ENCODE peak calls at places on chromosomes 1 and 21, in nine cellular contexts. B is stimulated activated CD4-positive, alpha-beta T cell treated with anti-CD3 and anti-CD28 coated beads, Interleukin-15, amount 100 ng/mL, for 1 hour; F is tibial nerve; C is AG04449; U is activated CD4-positive, alpha-beta T cell treated with anti-CD3 and anti-CD28 coated beads, Interleukin-2, amount 50 U/mL, for 1 hour; D is type B pancreatic cell; P is Kasumi-1; Q is naive thymus-derived CD8-positive, alpha-beta T cell; O is KG1. G is an unnamed sample.

GRCh38 chr1:243748706-243749283 is 101.2 kb downstream of the AKT3 start:
- DNase-seq in C (peak), D (no peak), P (peak), O (peak), B (no peak), F (peak), Q (peak), U (no peak), G (peak)

GRCh38 chr1:65232402-65233122 is 76.8 kb upstream of the DNAJC6 start:
- DNase-seq in F (no peak), Q (no peak), O (no peak), B (no peak), C (no peak), D (no peak), P (no peak), U (no peak), G (peak)

GRCh38 chr1:226779536-226779935 is 40.5 kb upstream of the ITPKB start:
- DNase-seq in Q (no peak), P (no peak), D (no peak), U (no peak), F (no peak), O (no peak), B (no peak), C (no peak), G (no peak)

GRCh38 chr1:1989102-1989542 is 14.5 kb downstream of the CFAP74 start:
- DNase-seq in P (no peak), U (no peak), Q (no peak), O (no peak), C (no peak), B (no peak), F (no peak), D (no peak), G (no peak)

GRCh38 chr1:32618673-32619221 is 31.6 kb downstream of the ZBTB8OS start:
- DNase-seq in C (no peak), F (no peak), D (no peak), Q (no peak), U (no peak), O (no peak), P (peak), B (no peak), G (no peak)

GRCh38 chr1:229410692-229411433 is 23.0 kb downstream of the ACTA1 start:
- DNase-seq in P (peak), Q (no peak), F (no peak), C (no peak), B (no peak), D (no peak), O (no peak), U (no peak), G (peak)

GRCh38 chr1:2650967-2651645 is 18.3 kb upstream of the MMEL1 start:
- DNase-seq in O (no peak), D (no peak), P (no peak), B (no peak), Q (no peak), U (no peak), F (no peak), C (no peak), G (no peak)

GRCh38 chr1:91529856-91530255 is 29.2 kb downstream of the CDC7 start:
- DNase-seq in D (no peak), F (no peak), U (no peak), B (no peak), Q (no peak), P (no peak), C (no peak), O (no peak), G (peak)

GRCh38 chr21:28804089-28804670 is 188.5 kb downstream of the LTN1 start:
- DNase-seq in C (no peak), Q (no peak), F (no peak), O (no peak), D (no peak), P (no peak), U (no peak), B (no peak), G (no peak)

GRCh38 chr1:236734141-236734765 is 48.0 kb downstream of the ACTN2 start:
- DNase-seq in F (no peak), C (no peak), B (no peak), O (no peak), D (no peak), P (no peak), Q (no peak), U (no peak), G (peak)

GRCh38 chr1:175197536-175197935 is 5.0 kb upstream of the KIAA0040 start:
- DNase-seq in D (no peak), C (no peak), Q (no peak), U (no peak), P (peak), B (no peak), F (no peak), O (peak), G (peak)

GRCh38 chr1:40182956-40183710 is 21.9 kb downstream of the RLF start:
- DNase-seq in D (no peak), P (peak), F (no peak), B (no peak), O (no peak), U (no peak), Q (peak), C (no peak), G (peak)

GRCh38 chr21:14321042-14321441 is 61.9 kb downstream of the HSPA13 start:
- DNase-seq in O (no peak), U (no peak), C (no peak), F (no peak), B (no peak), D (no peak), P (peak), Q (no peak), G (peak)

GRCh38 chr1:118960567-118961136 is 27.5 kb downstream of the TBX15 start:
- DNase-seq in B (no peak), U (no peak), Q (no peak), C (no peak), O (no peak), D (no peak), F (peak), P (no peak), G (peak)

GRCh38 chr1:112251766-112252506 is 144.1 kb upstream of the CTTNBP2NL start:
- DNase-seq in U (no peak), C (peak), B (no peak), D (no peak), O (no peak), Q (no peak), F (no peak), P (no peak), G (peak)

GRCh38 chr1:18486195-18486594 is 5.5 kb downstream of the KLHDC7A start:
- DNase-seq in D (no peak), P (no peak), U (no peak), B (no peak), Q (no peak), F (no peak), C (no peak), O (no peak), G (no peak)

GRCh38 chr21:43192501-43193081 is 23.8 kb downstream of the CRYAA start:
- DNase-seq in U (no peak), O (no peak), C (no peak), D (peak), F (peak), P (no peak), Q (no peak), B (no peak), G (no peak)

GRCh38 chr1:22508329-22508728 is 55.0 kb upstream of the EPHA8 start:
- DNase-seq in P (no peak), U (no peak), C (no peak), F (no peak), Q (no peak), O (no peak), B (no peak), D (no peak), G (no peak)

GRCh38 chr1:1927751-1928150 is 8.7 kb upstream of the TMEM52 start:
- DNase-seq in P (no peak), D (no peak), F (no peak), C (no peak), O (no peak), Q (no peak), B (no peak), U (no peak), G (no peak)

GRCh38 chr1:93592636-93592949 is 89.0 kb downstream of the BCAR3 start:
- DNase-seq in D (no peak), Q (no peak), C (no peak), U (no peak), F (no peak), O (no peak), P (no peak), B (no peak), G (no peak)

GRCh38 chr1:25809929-25810328 is 9.8 kb upstream of the MTFR1L start:
- DNase-seq in F (no peak), U (no peak), D (no peak), P (peak), Q (no peak), B (no peak), O (no peak), C (no peak), G (no peak)

GRCh38 chr1:150987928-150988327 is 5.8 kb downstream of the ANXA9 start:
- DNase-seq in D (no peak), C (no peak), P (no peak), Q (no peak), F (no peak), U (no peak), B (no peak), O (no peak), G (no peak)

GRCh38 chr1:34924759-34925555 is 4.5 kb downstream of the DLGAP3 start:
- DNase-seq in Q (peak), C (no peak), B (peak), D (peak), O (peak), U (peak), F (peak), P (peak), G (peak)

GRCh38 chr21:38171723-38172344 is 85.0 kb upstream of the KCNJ15 start:
- DNase-seq in P (peak), Q (no peak), U (no peak), F (no peak), D (no peak), C (no peak), B (no peak), O (no peak), G (peak)

GRCh38 chr1:197393772-197394171 is 125.7 kb downstream of the CRB1 start:
- DNase-seq in B (no peak), F (no peak), Q (no peak), C (no peak), O (no peak), P (no peak), D (no peak), U (no peak), G (no peak)

GRCh38 chr1:153652795-153653507 is 5.6 kb upstream of the SNAPIN start:
- DNase-seq in U (no peak), F (no peak), B (no peak), P (no peak), C (no peak), Q (no peak), D (no peak), O (no peak), G (peak)

GRCh38 chr1:115976062-115976899 is at the start of gene SLC22A15:
- DNase-seq in D (peak), F (peak), C (no peak), U (no peak), P (peak), Q (peak), B (peak), O (peak), G (peak)

GRCh38 chr1:52771384-52771783 is 45.1 kb downstream of the ZYG11B start:
- DNase-seq in Q (no peak), U (no peak), P (no peak), B (no peak), D (no peak), F (no peak), C (no peak), O (no peak), G (peak)

GRCh38 chr1:178323067-178323466 is 173.7 kb downstream of the CLEC20A start:
- DNase-seq in D (no peak), Q (no peak), F (no peak), P (no peak), U (no peak), C (no peak), O (no peak), B (no peak), G (no peak)

GRCh38 chr1:61873581-61873980 is 131.3 kb downstream of the PATJ start:
- DNase-seq in D (no peak), F (no peak), P (no peak), Q (no peak), U (no peak), C (no peak), B (no peak), O (no peak), G (no peak)

GRCh38 chr1:41843378-41843777 is 75.3 kb downstream of the HIVEP3 start:
- DNase-seq in P (no peak), D (no peak), B (no peak), U (no peak), O (no peak), C (no peak), F (no peak), Q (no peak), G (peak)

GRCh38 chr21:40797881-40798280 is 49.1 kb downstream of the DSCAM start:
- DNase-seq in B (no peak), F (no peak), O (no peak), Q (no peak), C (peak), D (no peak), P (no peak), U (no peak), G (no peak)

GRCh38 chr1:60874703-60875102 is 207.7 kb upstream of the NFIA start:
- DNase-seq in U (no peak), Q (no peak), P (no peak), B (no peak), C (no peak), D (no peak), O (no peak), F (no peak), G (no peak)

GRCh38 chr1:65170511-65171142 is 22.6 kb downstream of the AK4 start:
- DNase-seq in F (peak), C (peak), U (no peak), P (peak), D (no peak), O (peak), B (no peak), Q (no peak), G (peak)

GRCh38 chr21:41768371-41769042 is 1.7 kb upstream of the RIPK4 start:
- DNase-seq in Q (peak), F (no peak), P (peak), O (peak), D (no peak), U (peak), B (no peak), C (peak), G (peak)

GRCh38 chr1:90162216-90162615 is 167.3 kb downstream of the ZNF326 start:
- DNase-seq in F (no peak), Q (no peak), O (no peak), C (no peak), P (no peak), D (no peak), B (no peak), U (no peak), G (no peak)

GRCh38 chr21:30444204-30444603 is 4.1 kb downstream of the KRTAP15-1 start:
- DNase-seq in D (no peak), B (no peak), C (no peak), F (no peak), Q (no peak), P (no peak), U (no peak), O (no peak), G (no peak)

GRCh38 chr1:177423083-177423482 is 252.3 kb downstream of the BRINP2 start:
- DNase-seq in F (no peak), U (no peak), C (no peak), O (no peak), B (no peak), Q (no peak), D (no peak), P (no peak), G (no peak)

G was measured in mesenchymal stem cell.